ENCODE peak calls at places on chromosomes 7 and 10, in nine cellular contexts. Z is hypothalamus; W is RWPE1; E is MM.1S; F is HEK293T; O is CD4-positive, CD25-positive, alpha-beta regulatory T cell; T is activated CD4-positive, alpha-beta T cell treated with anti-CD3 and anti-CD28 coated beads, Interleukin-2, amount 10 ng/mL, durations not matched to agents 7 days and 5 days; U is glutamatergic neuron; P is mucosa of gallbladder. G is an unnamed sample.

GRCh38 chr10:119078422-119079179 is 2.0 kb downstream of the EIF3A start:
- DNase-seq in Z (no peak), U (no peak), E (no peak), P (no peak), W (no peak), F (no peak), T (no peak), O (no peak), G (no peak)

GRCh38 chr7:31432166-31432565 is 81.7 kb upstream of the ITPRID1 start:
- DNase-seq in W (no peak), F (no peak), P (no peak), Z (no peak), T (no peak), E (no peak), O (no peak), U (no peak), G (no peak)

GRCh38 chr7:154892459-154892858 is 110.5 kb downstream of the PAXIP1 start:
- DNase-seq in F (no peak), U (no peak), Z (no peak), E (no peak), T (no peak), O (no peak), W (no peak), P (no peak), G (no peak)

GRCh38 chr7:46393142-46393541 is 472.1 kb upstream of the IGFBP3 start:
- DNase-seq in P (no peak), O (no peak), Z (no peak), W (no peak), U (no peak), E (no peak), F (no peak), T (no peak), G (no peak)

GRCh38 chr7:132643302-132643701 is 67.0 kb upstream of the PLXNA4 start:
- DNase-seq in E (no peak), F (no peak), W (no peak), U (no peak), O (no peak), T (no peak), P (no peak), Z (no peak), G (no peak)

GRCh38 chr7:38463277-38464224 is 167.6 kb downstream of the AMPH start:
- DNase-seq in Z (no peak), U (no peak), E (peak), O (no peak), T (peak), P (peak), F (no peak), W (peak), G (peak)

GRCh38 chr7:30977896-30978564 is 14.3 kb downstream of the GHRHR start:
- DNase-seq in E (peak), Z (no peak), F (peak), P (peak), O (no peak), U (peak), T (peak), W (peak), G (no peak)

GRCh38 chr10:4391683-4392082 is 434.3 kb upstream of the AKR1E2 start:
- DNase-seq in F (no peak), Z (no peak), T (no peak), U (no peak), P (no peak), E (no peak), O (no peak), W (no peak), G (no peak)

GRCh38 chr10:43407576-43408330 is 1.2 kb downstream of the HNRNPF start:
- DNase-seq in T (peak), F (peak), Z (peak), O (peak), U (peak), W (peak), E (peak), P (peak), G (peak)

GRCh38 chr10:118763202-118763988 is 8.6 kb upstream of the CACUL1 start:
- DNase-seq in Z (no peak), W (no peak), O (no peak), U (no peak), T (no peak), E (no peak), P (no peak), F (no peak), G (no peak)

GRCh38 chr7:30171753-30172447 is 37.1 kb downstream of the MTURN start:
- DNase-seq in F (no peak), Z (no peak), W (peak), E (no peak), O (no peak), T (no peak), U (no peak), P (no peak), G (no peak)

G was measured in stimulated activated effector memory CD8-positive, alpha-beta T cell treated with anti-CD3 and anti-CD28 coated beads, Interleukin-12 subunit alpha, Interleukin-12 subunit beta, amount 100 ng/mL, for 72 hours.